ENCODE peak calls at places on chromosomes 4 and X, in five cellular contexts. O is vagina, T is suprapubic skin, G is breast epithelium, D is K562. Z is an unnamed sample.

GRCh38 chrX:47605024-47605423 is 14.6 kb downstream of the SYN1 start:
- DNase-seq in O (no peak), T (peak), G (no peak), D (no peak), Z (peak)

GRCh38 chr4:165718660-165719059 is 154.4 kb upstream of the TLL1 start:
- DNase-seq in O (no peak), T (no peak), G (no peak), D (no peak), Z (no peak)

GRCh38 chr4:26943391-26943790 is 82.8 kb downstream of the STIM2 start:
- DNase-seq in O (no peak), T (no peak), G (no peak), D (no peak), Z (no peak)

GRCh38 chr4:111014537-111014936 is 391.7 kb upstream of the PITX2 start:
- DNase-seq in O (no peak), T (no peak), G (no peak), D (no peak), Z (no peak)

GRCh38 chr4:530017-530781 is 31.2 kb downstream of the PIGG start:
- DNase-seq in O (no peak), T (no peak), G (no peak), D (no peak), Z (no peak)

GRCh38 chrX:120140293-120140981 is 18.0 kb upstream of the RHOXF2 start:
- DNase-seq in O (no peak), T (no peak), G (no peak), D (no peak), Z (no peak)

GRCh38 chr4:162017863-162018262 is 145.9 kb downstream of the FSTL5 start:
- DNase-seq in O (no peak), T (no peak), G (no peak), D (no peak), Z (no peak)

GRCh38 chr4:184310171-184310567 is 92.5 kb upstream of the ENPP6 start:
- DNase-seq in O (no peak), T (no peak), G (no peak), D (peak), Z (peak)

GRCh38 chr4:86498560-86499166 is 95.5 kb upstream of the PTPN13 start:
- DNase-seq in O (no peak), T (no peak), G (no peak), D (peak), Z (peak)

GRCh38 chrX:96776966-96777365 is 92.3 kb downstream of the DIAPH2 start:
- DNase-seq in O (no peak), T (no peak), G (no peak), D (no peak), Z (no peak)

GRCh38 chr4:42237451-42237850 is 85.0 kb upstream of the BEND4 start:
- DNase-seq in O (no peak), T (no peak), G (no peak), D (no peak), Z (no peak)

GRCh38 chrX:70434914-70435586 is 9.6 kb upstream of the DLG3 start:
- DNase-seq in O (peak), T (no peak), G (no peak), D (peak), Z (no peak)

GRCh38 chrX:119698835-119699234 is 5.9 kb upstream of the SEPTIN6 start:
- DNase-seq in O (no peak), T (no peak), G (no peak), D (peak), Z (no peak)

GRCh38 chrX:2485789-2486345 is 14.9 kb downstream of the DHRSX start:
- DNase-seq in O (no peak), T (no peak), G (no peak), D (no peak), Z (no peak)

GRCh38 chr4:98662619-98663225 is 4.3 kb upstream of the TSPAN5 start:
- DNase-seq in O (no peak), T (no peak), G (no peak), D (no peak), Z (no peak)

GRCh38 chr4:15320116-15320515 is 107.7 kb upstream of the C1QTNF7 start:
- DNase-seq in O (no peak), T (no peak), G (no peak), D (no peak), Z (no peak)

GRCh38 chrX:54920610-54921426 is at the start of gene TRO:
- DNase-seq in O (peak), T (no peak), G (no peak), D (no peak), Z (no peak)

GRCh38 chr4:145001635-145002034 is 96.4 kb downstream of the ANAPC10 start:
- DNase-seq in O (no peak), T (no peak), G (no peak), D (no peak), Z (no peak)

GRCh38 chr4:105859233-105859632 is 36.0 kb upstream of the NPNT start:
- DNase-seq in O (no peak), T (no peak), G (no peak), D (no peak), Z (no peak)

GRCh38 chr4:16659120-16659519 is 239.3 kb downstream of the LDB2 start:
- DNase-seq in O (no peak), T (no peak), G (no peak), D (no peak), Z (no peak)

GRCh38 chr4:29199025-29199424 is 1521.1 kb upstream of the PCDH7 start:
- DNase-seq in O (no peak), T (no peak), G (no peak), D (no peak), Z (no peak)

GRCh38 chr4:139975830-139976272 is 178.1 kb downstream of the MAML3 start:
- DNase-seq in O (no peak), T (no peak), G (no peak), D (no peak), Z (peak)

GRCh38 chr4:7822858-7823257 is 116.8 kb downstream of the AFAP1 start:
- DNase-seq in O (no peak), T (no peak), G (no peak), D (no peak), Z (no peak)

GRCh38 chrX:38458071-38458470 is 103.3 kb upstream of the TSPAN7 start:
- DNase-seq in O (no peak), T (no peak), G (no peak), D (no peak), Z (no peak)

GRCh38 chr4:129218355-129218754 is 122.4 kb downstream of the C4orf33 start:
- DNase-seq in O (no peak), T (no peak), G (no peak), D (peak), Z (no peak)

GRCh38 chr4:73668806-73669205 is 48.6 kb upstream of the RASSF6 start:
- DNase-seq in O (no peak), T (no peak), G (no peak), D (no peak), Z (no peak)

GRCh38 chrX:31112226-31112999 is 40.6 kb upstream of the FTHL17 start:
- DNase-seq in O (no peak), T (no peak), G (no peak), D (no peak), Z (no peak)

GRCh38 chr4:77344001-77344400 is 187.0 kb downstream of the CCNG2 start:
- DNase-seq in O (no peak), T (no peak), G (no peak), D (no peak), Z (no peak)

GRCh38 chr4:145012841-145013240 is 85.2 kb downstream of the ANAPC10 start:
- DNase-seq in O (no peak), T (no peak), G (no peak), D (peak), Z (peak)

GRCh38 chrX:154463611-154464220 is 5.6 kb downstream of the PLXNA3 start:
- DNase-seq in O (no peak), T (no peak), G (no peak), D (no peak), Z (no peak)
- TF ChIP-seq POLR2AphosphoS5 in O (no peak), T (no peak), G (no peak), D (no peak), Z (no peak)

GRCh38 chrX:44872319-44872816 is 620 bp upstream of the KDM6A start:
- DNase-seq in O (no peak), T (peak), G (peak), D (peak), Z (no peak)

GRCh38 chrX:44874481-44875184 is 1.6 kb downstream of the KDM6A start:
- DNase-seq in O (no peak), T (no peak), G (no peak), D (peak), Z (no peak)

GRCh38 chrX:44873415-44874270 is 655 bp downstream of the KDM6A start:
- DNase-seq in O (no peak), T (peak), G (peak), D (peak), Z (peak)

GRCh38 chrX:44871114-44871645 is 1.8 kb upstream of the KDM6A start:
- DNase-seq in O (no peak), T (no peak), G (no peak), D (peak), Z (no peak)

DNA sequence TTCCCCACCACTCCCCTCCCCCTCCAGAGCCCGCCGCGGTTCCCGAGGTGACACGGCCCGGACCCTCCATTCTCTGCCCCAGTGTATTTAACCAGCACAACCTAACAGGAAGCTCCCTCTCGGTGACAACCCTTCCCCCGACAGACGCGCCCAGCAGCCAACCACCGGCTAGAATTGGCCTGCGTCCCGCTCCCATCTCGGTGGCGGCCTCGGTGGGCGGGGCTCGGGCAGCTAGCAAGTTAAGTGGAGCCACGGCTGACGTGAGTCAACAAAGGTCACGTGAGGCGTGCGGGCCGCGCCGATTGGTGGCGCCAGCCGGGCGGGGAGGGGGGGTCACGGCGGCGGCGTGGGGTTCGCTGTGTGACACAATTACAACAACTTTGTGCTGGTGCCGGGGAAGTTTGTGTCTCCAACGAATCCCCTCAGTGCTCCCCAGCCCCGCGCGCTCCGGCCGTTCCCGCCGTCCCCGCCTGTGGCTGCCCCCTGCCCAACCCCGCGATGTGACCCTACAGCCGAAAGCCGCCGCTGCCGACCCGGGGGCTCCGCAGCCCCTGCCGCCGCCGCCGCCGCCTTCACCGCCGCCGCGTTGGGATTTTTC is at the start of gene KDM6A:
- DNase-seq in O (peak), T (peak), G (peak), D (peak), Z (peak)
- TF ChIP-seq POLR2AphosphoS5 in O (peak), T (peak), G (peak), D (no peak), Z (peak)

DNA sequence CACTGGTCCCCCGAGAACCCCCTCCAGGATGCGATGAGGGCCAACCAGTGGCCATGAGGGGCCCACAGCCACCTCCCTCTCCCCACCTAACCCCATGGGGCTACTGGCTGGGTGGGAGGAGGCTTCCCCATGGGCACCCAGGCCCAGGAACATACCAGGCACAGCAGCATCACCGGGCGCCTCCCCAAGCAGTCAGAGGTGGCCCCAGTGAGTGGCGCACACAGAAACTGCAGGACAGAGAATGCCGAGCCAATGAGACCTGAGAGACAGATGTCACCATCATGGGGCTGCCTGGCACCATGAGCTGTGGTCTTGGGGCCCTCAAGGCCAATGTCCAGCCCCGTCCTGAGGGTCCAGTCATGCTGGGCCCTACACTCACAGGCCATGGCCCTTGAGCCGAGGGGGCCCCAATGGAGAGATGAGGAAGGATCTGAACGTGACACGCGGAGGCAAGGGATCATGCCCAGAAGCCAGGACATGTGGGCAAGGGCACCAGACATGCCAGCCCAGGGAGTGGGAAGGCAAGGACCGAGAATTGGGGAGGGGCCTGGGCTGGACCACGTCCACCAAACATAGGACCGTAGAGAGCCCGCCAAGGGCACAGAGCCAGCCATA is 30.1 kb downstream of the NOP14 start:
- DNase-seq in O (no peak), T (no peak), G (peak), D (no peak), Z (peak)
- TF ChIP-seq POLR2AphosphoS5 in O (no peak), T (no peak), G (no peak), D (no peak), Z (no peak)

DNA sequence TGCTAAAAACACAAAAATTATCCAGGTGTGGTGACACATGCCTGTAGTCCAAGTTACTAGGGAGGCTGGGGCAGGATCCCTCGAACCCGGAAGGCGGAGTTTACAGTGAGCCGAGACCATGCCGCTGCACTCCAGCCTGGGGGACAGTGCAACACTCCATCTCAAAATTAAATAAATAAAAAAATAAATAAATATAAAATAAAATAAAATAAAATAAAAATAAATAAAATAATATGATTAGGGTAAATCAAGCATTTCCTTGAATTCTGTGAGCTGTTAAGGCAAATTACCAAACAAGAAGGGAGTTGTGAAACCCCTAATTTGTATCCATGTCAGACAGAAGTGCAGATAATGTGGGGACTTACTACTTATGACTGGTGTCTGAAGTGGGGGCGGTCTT is 1928.9 kb upstream of the IGFBP7 start:
- DNase-seq in O (no peak), T (no peak), G (no peak), D (no peak), Z (no peak)
- TF ChIP-seq POLR2AphosphoS5 in O (no peak), T (no peak), G (no peak), D (no peak), Z (no peak)

GRCh38 chr4:92334716-92335350 is 31.1 kb downstream of the GRID2 start:
- DNase-seq in O (no peak), T (no peak), G (no peak), D (no peak), Z (no peak)
- TF ChIP-seq POLR2AphosphoS5 in O (no peak), T (no peak), G (no peak), D (no peak), Z (no peak)

GRCh38 chr4:142566780-142567179 is 279.3 kb downstream of the INPP4B start:
- DNase-seq in O (no peak), T (no peak), G (no peak), D (no peak), Z (no peak)

GRCh38 chr4:142566243-142566642 is 279.9 kb downstream of the INPP4B start:
- DNase-seq in O (no peak), T (no peak), G (no peak), D (no peak), Z (no peak)

GRCh38 chr4:142567620-142568451 is 278.3 kb downstream of the INPP4B start:
- DNase-seq in O (no peak), T (no peak), G (no peak), D (no peak), Z (no peak)

GRCh38 chr4:142565771-142566170 is 280.3 kb downstream of the INPP4B start:
- DNase-seq in O (no peak), T (no peak), G (no peak), D (no peak), Z (no peak)

GRCh38 chr4:142567199-142567598 is 278.9 kb downstream of the INPP4B start:
- DNase-seq in O (no peak), T (no peak), G (no peak), D (no peak), Z (no peak)
- TF ChIP-seq POLR2AphosphoS5 in O (no peak), T (no peak), G (no peak), D (no peak), Z (no peak)

GRCh38 chr4:2811830-2812599 is 19.1 kb downstream of the SH3BP2 start:
- DNase-seq in O (no peak), T (peak), G (no peak), D (no peak), Z (peak)
- TF ChIP-seq POLR2AphosphoS5 in O (no peak), T (no peak), G (no peak), D (no peak), Z (peak)

DNA sequence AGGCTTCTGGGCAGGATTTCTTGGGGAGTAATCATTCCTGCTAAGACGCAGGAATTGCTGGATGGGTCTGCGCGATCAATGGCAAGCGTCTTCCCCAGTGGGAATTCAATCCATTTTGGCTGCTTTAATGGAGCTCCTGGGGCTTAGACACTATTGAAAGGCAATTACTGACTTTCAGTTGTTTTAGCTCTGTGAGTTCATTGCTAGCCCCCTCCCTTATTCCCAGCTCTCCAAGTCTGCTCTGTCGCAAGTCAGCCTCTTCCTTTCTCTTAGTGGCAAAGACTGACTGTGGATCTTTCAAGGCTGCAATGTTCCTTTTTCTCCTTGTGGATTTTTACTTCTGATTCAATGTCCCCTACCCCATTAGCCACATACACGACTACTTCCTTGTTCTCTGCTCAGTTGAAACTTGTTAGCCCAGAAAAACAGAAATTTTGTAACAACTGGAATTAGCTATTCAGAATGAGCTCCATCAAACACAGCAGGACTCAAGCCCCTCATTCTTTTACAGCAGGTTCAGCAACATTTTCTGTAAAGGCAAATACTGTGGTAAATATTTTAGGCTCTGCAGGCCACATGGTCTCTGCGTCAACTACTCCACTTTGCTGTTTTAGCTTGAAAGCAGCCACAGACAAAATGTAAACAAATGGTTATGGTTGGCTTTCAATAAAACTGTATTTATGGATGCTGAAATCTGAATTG is 154.9 kb downstream of the ASB9 start:
- DNase-seq in O (no peak), T (no peak), G (no peak), D (no peak), Z (no peak)
- TF ChIP-seq POLR2AphosphoS5 in O (no peak), T (no peak), G (no peak), D (no peak), Z (no peak)